ENCODE peak calls at places on chromosomes 1 and 21, in five cellular contexts. One of them, this sample, is unnamed.
A peak's percentile ranks its signal among the peaks of the same experiment; 100 is the strongest.

GRCh38 chr1:38153426-38154088 is 107.0 kb upstream of the POU3F1 start:
- DNase-seq in K562: no peak
- DNase-seq in WTC11: no peak
- DNase-seq in dorsolateral prefrontal cortex: no peak
- DNase-seq in AG08396: no peak
- DNase-seq in this sample: no peak

GRCh38 chr1:164058192-164058591 is 500.8 kb upstream of the PBX1 start:
- DNase-seq in K562: no peak
- DNase-seq in WTC11: no peak
- DNase-seq in dorsolateral prefrontal cortex: no peak
- DNase-seq in AG08396: no peak
- DNase-seq in this sample: no peak

GRCh38 chr1:26072305-26072704 is 4.9 kb upstream of the TRIM63 start:
- DNase-seq in K562: no peak
- DNase-seq in WTC11: no peak
- DNase-seq in dorsolateral prefrontal cortex: no peak
- DNase-seq in AG08396: no peak
- DNase-seq in this sample: no peak

GRCh38 chr1:209751627-209752231 is 4.1 kb upstream of the TRAF3IP3 start:
- DNase-seq in K562: no peak
- DNase-seq in WTC11: no peak
- DNase-seq in dorsolateral prefrontal cortex: no peak
- DNase-seq in AG08396: no peak
- DNase-seq in this sample: no peak

GRCh38 chr1:219898375-219898774 is 30.0 kb downstream of the SLC30A10 start:
- DNase-seq in K562: no peak
- DNase-seq in WTC11: no peak
- DNase-seq in dorsolateral prefrontal cortex: no peak
- DNase-seq in AG08396: no peak
- DNase-seq in this sample: no peak

GRCh38 chr1:109438798-109439297 is 12.6 kb upstream of the PSMA5 start:
- DNase-seq in K562: peak; percentile 62
- DNase-seq in WTC11: no peak
- DNase-seq in dorsolateral prefrontal cortex: no peak
- DNase-seq in AG08396: peak; percentile 76
- DNase-seq in this sample: peak; percentile 94

GRCh38 chr1:36859926-36860325 is 174.4 kb downstream of the GRIK3 start:
- DNase-seq in K562: peak; percentile 45
- DNase-seq in WTC11: no peak
- DNase-seq in dorsolateral prefrontal cortex: no peak
- DNase-seq in AG08396: no peak
- DNase-seq in this sample: no peak

GRCh38 chr1:45302505-45303331 is 24.0 kb upstream of the HPDL start:
- DNase-seq in K562: no peak
- DNase-seq in WTC11: no peak
- DNase-seq in dorsolateral prefrontal cortex: no peak
- DNase-seq in AG08396: no peak
- DNase-seq in this sample: no peak

GRCh38 chr1:173870252-173871075 is 2.3 kb downstream of the ZBTB37 start:
- DNase-seq in K562: peak; percentile 60
- DNase-seq in WTC11: no peak
- DNase-seq in dorsolateral prefrontal cortex: no peak
- DNase-seq in AG08396: no peak
- DNase-seq in this sample: peak; percentile 18

GRCh38 chr21:40929833-40930232 is 82.9 kb upstream of the DSCAM start:
- DNase-seq in K562: no peak
- DNase-seq in WTC11: no peak
- DNase-seq in dorsolateral prefrontal cortex: no peak
- DNase-seq in AG08396: no peak
- DNase-seq in this sample: no peak

GRCh38 chr1:85494957-85495266 is 30.0 kb upstream of the DDAH1 start:
- DNase-seq in K562: no peak
- DNase-seq in WTC11: no peak
- DNase-seq in dorsolateral prefrontal cortex: peak; percentile 3
- DNase-seq in AG08396: no peak
- DNase-seq in this sample: no peak

This sample was measured in osteoblast.